ENCODE peak calls at places on chromosome 1, in six cellular contexts. K, W, B, A, C and S are unnamed samples.

GRCh38 chr1:206135248-206135647 is 18.1 kb upstream of the AVPR1B start:
- ATAC-seq in A (no peak), W (no peak), B (no peak), K (no peak), C (no peak), S (no peak)

GRCh38 chr1:16294219-16295212 is 57.5 kb upstream of the CPLANE2 start:
- ATAC-seq in A (peak; percentile 17), K (no peak), C (peak; percentile 10), W (no peak), B (no peak), S (peak; percentile 95)

GRCh38 chr1:2175681-2176454 is 18.7 kb downstream of the FAAP20 start:
- ATAC-seq in C (no peak), K (no peak), A (no peak), W (no peak), B (no peak), S (no peak)

GRCh38 chr1:11653101-11653601 is 1.1 kb downstream of the FBXO2 start:
- ATAC-seq in A (no peak), K (peak; percentile 9), C (no peak), W (no peak), B (peak; percentile 53), S (no peak)

GRCh38 chr1:29709711-29710169 is 473.4 kb downstream of the PTPRU start:
- ATAC-seq in K (no peak), A (no peak), C (no peak), W (no peak), B (no peak), S (peak; percentile 94)

GRCh38 chr1:41640141-41640751 is 155.8 kb upstream of the EDN2 start:
- ATAC-seq in K (no peak), C (no peak), B (no peak), W (no peak), A (no peak), S (no peak)

GRCh38 chr1:182050481-182051438 is 10.8 kb downstream of the ZNF648 start:
- ATAC-seq in C (no peak), B (no peak), K (no peak), W (no peak), A (no peak), S (no peak)

GRCh38 chr1:181645171-181645570 is 161.9 kb downstream of the CACNA1E start:
- ATAC-seq in W (no peak), B (no peak), K (no peak), C (no peak), A (no peak), S (no peak)

GRCh38 chr1:171087896-171088295 is 2.8 kb upstream of the FMO3 start:
- ATAC-seq in B (no peak), C (no peak), A (no peak), W (no peak), K (no peak), S (no peak)